ENCODE peak calls at places on chromosomes 3 and 15, in four cellular contexts. One of them, this sample, is unnamed.

GRCh38 chr3:149019581-149019980 is 28.2 kb downstream of the GYG1 start:
- DNase-seq in WTC11: no peak
- DNase-seq in K562: no peak
- DNase-seq in HCT116: no peak
- DNase-seq in this sample: no peak

GRCh38 chr15:33735637-33736247 is 232.6 kb upstream of the CHRM5 start:
- DNase-seq in WTC11: peak; percentile 46
- DNase-seq in K562: peak; percentile 46
- DNase-seq in HCT116: peak; percentile 26
- DNase-seq in this sample: peak; percentile 30

GRCh38 chr15:38652998-38653397 is 88.4 kb upstream of the RASGRP1 start:
- DNase-seq in WTC11: no peak
- DNase-seq in K562: no peak
- DNase-seq in HCT116: no peak
- DNase-seq in this sample: no peak

GRCh38 chr3:86991482-86991815 is 500 bp upstream of the VGLL3 start:
- DNase-seq in WTC11: no peak
- DNase-seq in K562: no peak
- DNase-seq in HCT116: no peak
- DNase-seq in this sample: no peak

GRCh38 chr3:2477635-2478034 is 379.0 kb downstream of the CNTN4 start:
- DNase-seq in WTC11: no peak
- DNase-seq in K562: no peak
- DNase-seq in HCT116: no peak
- DNase-seq in this sample: no peak

GRCh38 chr3:16203671-16204629 is 29.5 kb downstream of the GALNT15 start:
- DNase-seq in WTC11: no peak
- DNase-seq in K562: no peak
- DNase-seq in HCT116: no peak
- DNase-seq in this sample: no peak

GRCh38 chr15:77611767-77612166 is 20.9 kb downstream of the LINGO1 start:
- DNase-seq in WTC11: no peak
- DNase-seq in K562: no peak
- DNase-seq in HCT116: no peak
- DNase-seq in this sample: no peak

GRCh38 chr3:130395331-130395730 is 49.9 kb downstream of the COL6A5 start:
- DNase-seq in WTC11: no peak
- DNase-seq in K562: no peak
- DNase-seq in HCT116: no peak
- DNase-seq in this sample: no peak

GRCh38 chr3:116306720-116307119 is 138.6 kb downstream of the LSAMP start:
- DNase-seq in WTC11: no peak
- DNase-seq in K562: no peak
- DNase-seq in HCT116: no peak
- DNase-seq in this sample: peak; percentile 11

GRCh38 chr15:37793851-37794250 is 140.6 kb upstream of the TMCO5A start:
- DNase-seq in WTC11: no peak
- DNase-seq in K562: no peak
- DNase-seq in HCT116: no peak
- DNase-seq in this sample: peak; percentile 11

GRCh38 chr3:70608434-70608833 is 296.0 kb upstream of the MDFIC2 start:
- DNase-seq in WTC11: no peak
- DNase-seq in K562: no peak
- DNase-seq in HCT116: no peak
- DNase-seq in this sample: no peak

GRCh38 chr3:153290278-153291015 is 128.4 kb downstream of the RAP2B start:
- DNase-seq in WTC11: no peak
- DNase-seq in K562: peak; percentile 54
- DNase-seq in HCT116: no peak
- DNase-seq in this sample: no peak

GRCh38 chr3:160677459-160677901 is 520 bp downstream of the ARL14 start:
- DNase-seq in WTC11: peak; percentile 24
- DNase-seq in K562: no peak
- DNase-seq in HCT116: no peak
- DNase-seq in this sample: no peak
- TF ChIP-seq SP1 in WTC11: no peak
- TF ChIP-seq SP1 in K562: no peak
- TF ChIP-seq SP1 in HCT116: peak; percentile 43
- TF ChIP-seq SP1 in this sample: no peak

GRCh38 chr15:65302061-65302460 is 2.4 kb upstream of the RNU5B-1 start:
- DNase-seq in WTC11: no peak
- DNase-seq in K562: no peak
- DNase-seq in HCT116: no peak
- DNase-seq in this sample: no peak
- TF ChIP-seq SP1 in WTC11: no peak
- TF ChIP-seq SP1 in K562: no peak
- TF ChIP-seq SP1 in HCT116: no peak
- TF ChIP-seq SP1 in this sample: no peak

GRCh38 chr15:57611938-57612337 is 20.2 kb downstream of the MYZAP start:
- DNase-seq in WTC11: peak; percentile 28
- DNase-seq in K562: no peak
- DNase-seq in HCT116: peak; percentile 34
- DNase-seq in this sample: no peak
- TF ChIP-seq SP1 in WTC11: no peak
- TF ChIP-seq SP1 in K562: no peak
- TF ChIP-seq SP1 in HCT116: no peak
- TF ChIP-seq SP1 in this sample: no peak

DNA sequence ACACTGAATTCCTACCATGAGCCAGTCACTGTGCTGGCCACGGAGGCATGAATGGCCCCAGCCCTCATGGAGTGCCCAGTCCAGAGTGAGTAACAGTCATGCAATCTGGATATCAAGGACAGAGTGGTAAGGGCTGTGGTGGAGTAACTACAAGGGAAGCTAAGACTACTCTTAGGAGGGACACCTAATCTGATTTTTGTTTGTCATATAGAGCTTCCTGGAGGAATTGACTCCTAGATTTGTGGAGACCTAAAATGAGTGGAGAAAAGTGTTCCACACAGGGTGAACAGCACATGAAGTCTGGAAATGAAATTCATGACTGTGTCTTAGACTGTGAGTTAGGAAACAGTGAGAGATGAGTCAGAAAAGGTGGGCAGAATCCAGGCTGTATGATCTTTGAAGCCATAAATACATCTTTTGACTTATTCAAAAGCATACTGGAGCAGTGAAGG is 219.9 kb downstream of the NFKBIZ start:
- DNase-seq in WTC11: no peak
- DNase-seq in K562: no peak
- DNase-seq in HCT116: no peak
- DNase-seq in this sample: no peak
- TF ChIP-seq SP1 in WTC11: no peak
- TF ChIP-seq SP1 in K562: no peak
- TF ChIP-seq SP1 in HCT116: no peak
- TF ChIP-seq SP1 in this sample: no peak

DNA sequence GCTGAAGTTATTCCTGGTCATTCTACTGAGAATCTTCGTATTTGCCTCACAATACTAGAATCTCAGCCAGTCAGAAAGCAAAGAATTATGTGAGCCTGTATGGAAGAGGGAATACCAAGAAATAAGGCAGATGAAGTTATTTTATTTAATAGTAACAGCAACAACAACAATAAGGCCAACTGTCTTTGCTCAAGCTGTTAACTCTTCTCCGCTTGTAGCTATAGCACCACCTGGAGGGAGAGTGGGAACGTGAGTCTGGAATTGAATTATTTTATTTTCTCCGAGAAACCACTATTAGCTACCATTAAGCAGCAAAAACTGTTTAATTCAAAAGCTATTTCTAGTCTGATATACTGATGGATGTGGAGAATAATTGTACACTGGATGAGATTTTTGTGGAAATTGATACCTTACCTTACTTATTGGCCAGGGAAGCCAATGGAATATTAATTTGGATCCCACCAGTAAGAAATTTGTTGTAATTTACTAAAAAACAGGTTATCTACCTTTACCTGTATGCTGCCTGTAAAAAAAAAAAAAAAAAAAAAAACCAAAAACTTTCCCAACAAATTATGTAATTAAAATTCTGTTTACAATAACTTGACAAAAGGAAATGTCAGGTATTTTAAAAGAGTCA is 50.1 kb downstream of the CALML4 start:
- DNase-seq in WTC11: peak; percentile 28
- DNase-seq in K562: peak; percentile 56
- DNase-seq in HCT116: peak; percentile 27
- DNase-seq in this sample: peak; percentile 37
- TF ChIP-seq SP1 in WTC11: no peak
- TF ChIP-seq SP1 in K562: no peak
- TF ChIP-seq SP1 in HCT116: no peak
- TF ChIP-seq SP1 in this sample: no peak

DNA sequence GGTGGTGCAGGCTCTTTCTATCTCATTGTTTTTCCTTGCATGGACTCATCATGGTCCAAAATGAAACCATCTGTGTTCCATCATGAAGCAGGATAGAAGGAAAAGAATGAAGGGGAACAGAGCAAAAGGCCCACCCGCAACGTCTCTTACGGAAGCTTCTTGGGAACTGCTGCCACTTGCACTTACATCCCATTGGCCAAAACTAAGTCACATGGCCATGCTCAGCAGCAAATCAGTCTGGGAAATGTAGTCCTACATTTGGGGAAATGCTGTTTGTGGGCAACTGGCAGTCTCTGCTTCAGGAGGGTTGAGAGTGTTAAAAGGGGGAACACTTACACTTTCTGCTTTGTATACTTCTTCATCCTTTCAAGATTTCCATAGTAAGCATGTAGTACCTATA is 191.6 kb downstream of the SV2B start:
- DNase-seq in WTC11: peak; percentile 23
- DNase-seq in K562: peak; percentile 43
- DNase-seq in HCT116: peak; percentile 35
- DNase-seq in this sample: peak; percentile 25
- TF ChIP-seq SP1 in WTC11: no peak
- TF ChIP-seq SP1 in K562: no peak
- TF ChIP-seq SP1 in HCT116: peak; percentile 89
- TF ChIP-seq SP1 in this sample: no peak

GRCh38 chr3:101150504-101150903 is 157.3 kb upstream of the ABI3BP start:
- DNase-seq in WTC11: no peak
- DNase-seq in K562: peak; percentile 37
- DNase-seq in HCT116: no peak
- DNase-seq in this sample: no peak
- TF ChIP-seq SP1 in WTC11: no peak
- TF ChIP-seq SP1 in K562: no peak
- TF ChIP-seq SP1 in HCT116: no peak
- TF ChIP-seq SP1 in this sample: no peak

This sample was measured in HEK293T.